ENCODE peak calls at places on chromosomes 3 and 15, in seven cellular contexts. D is Daoy, Y is stomach, B is neural crest cell, A is fibroblast of the conjunctiva, O is NCI-H1105 treated with DMSO at 0.1 percent for 48 hours, P is A549. X is an unnamed sample.

GRCh38 chr15:68416158-68416535 is 15.8 kb downstream of the ITGA11 start:
- DNase-seq in O (no peak), P (no peak), A (no peak), D (no peak), Y (no peak), B (no peak), X (no peak)

GRCh38 chr3:85304360-85304964 is 345.7 kb downstream of the CADM2 start:
- DNase-seq in O (peak; percentile 2), A (no peak), Y (no peak), D (no peak), P (peak; percentile 7), B (no peak), X (no peak)

GRCh38 chr3:59480486-59480995 is 430.7 kb upstream of the CFAP20DC start:
- DNase-seq in A (peak; percentile 33), B (no peak), P (no peak), D (peak; percentile 26), O (no peak), Y (no peak), X (peak; percentile 15)

GRCh38 chr3:184334470-184335158 is 2.8 kb upstream of the FAM131A start:
- DNase-seq in O (no peak), B (no peak), Y (no peak), D (peak; percentile 82), P (peak; percentile 48), A (no peak), X (no peak)

GRCh38 chr15:78308422-78309021 is 9.1 kb upstream of the SKIC8 start:
- DNase-seq in A (peak; percentile 55), O (peak; percentile 35), B (peak; percentile 89), D (peak; percentile 80), P (peak; percentile 77), Y (peak; percentile 79), X (no peak)

GRCh38 chr15:39624806-39625205 is 43.9 kb downstream of the THBS1 start:
- DNase-seq in O (no peak), B (no peak), P (no peak), D (peak; percentile 81), A (peak; percentile 41), Y (peak; percentile 39), X (peak; percentile 44)

GRCh38 chr15:28122038-28122949 is 23.2 kb upstream of the OCA2 start:
- DNase-seq in B (no peak), D (no peak), Y (no peak), O (no peak), A (no peak), P (no peak), X (no peak)

GRCh38 chr3:120022729-120023128 is 71.5 kb downstream of the GSK3B start:
- DNase-seq in D (peak; percentile 25), P (no peak), B (no peak), Y (no peak), A (no peak), O (no peak), X (no peak)

GRCh38 chr3:188649521-188649920 is 495.6 kb downstream of the LPP start:
- DNase-seq in Y (no peak), D (no peak), A (no peak), P (no peak), O (no peak), B (no peak), X (no peak)

GRCh38 chr3:47791193-47791855 is 9.6 kb upstream of the SMARCC1 start:
- DNase-seq in Y (no peak), P (no peak), D (no peak), B (no peak), O (no peak), A (no peak), X (no peak)

GRCh38 chr3:7877312-7877711 is 624.3 kb upstream of the LMCD1 start:
- DNase-seq in A (no peak), P (no peak), D (no peak), O (no peak), B (no peak), Y (no peak), X (no peak)

GRCh38 chr15:59148160-59148810 is 43.3 kb downstream of the CCNB2 start:
- DNase-seq in D (no peak), A (no peak), B (no peak), P (no peak), O (no peak), Y (no peak), X (no peak)

GRCh38 chr3:195385526-195385925 is 57.3 kb downstream of the ACAP2 start:
- DNase-seq in Y (no peak), A (no peak), B (no peak), D (peak; percentile 7), O (no peak), P (peak; percentile 15), X (no peak)

GRCh38 chr15:85407421-85408269 is 27.2 kb downstream of the AKAP13 start:
- DNase-seq in D (peak; percentile 82), Y (no peak), A (peak; percentile 57), B (no peak), P (peak; percentile 75), O (peak; percentile 40), X (peak; percentile 36)

GRCh38 chr3:54427951-54428871 is 305.9 kb downstream of the CACNA2D3 start:
- DNase-seq in Y (peak; percentile 45), D (peak; percentile 72), A (peak; percentile 81), O (peak; percentile 83), P (peak; percentile 65), B (peak; percentile 69), X (peak; percentile 49)

GRCh38 chr3:52318186-52318793 is 2.2 kb downstream of the DNAH1 start:
- DNase-seq in B (no peak), P (no peak), A (no peak), O (no peak), Y (peak; percentile 40), D (no peak), X (no peak)

GRCh38 chr3:79361748-79362378 is 405.9 kb downstream of the ROBO1 start:
- DNase-seq in P (peak; percentile 42), B (no peak), D (peak; percentile 25), A (peak; percentile 44), Y (no peak), O (peak; percentile 31), X (no peak)

GRCh38 chr3:173650596-173650995 is 253.1 kb downstream of the NLGN1 start:
- DNase-seq in B (no peak), D (no peak), P (no peak), Y (no peak), O (no peak), A (peak; percentile 5), X (no peak)

GRCh38 chr3:143974181-143974876 is 2.7 kb downstream of the DIPK2A start:
- DNase-seq in P (no peak), O (peak; percentile 35), B (no peak), A (no peak), Y (no peak), D (no peak), X (no peak)

GRCh38 chr3:40645883-40646282 is 121.1 kb downstream of the ZNF621 start:
- DNase-seq in B (no peak), Y (no peak), D (peak; percentile 48), O (no peak), A (no peak), P (no peak), X (peak; percentile 1)

GRCh38 chr15:71646767-71647478 is 163.4 kb upstream of the NR2E3 start:
- DNase-seq in Y (no peak), P (no peak), D (no peak), B (no peak), O (no peak), A (no peak), X (no peak)

GRCh38 chr15:82575335-82575734 is 35.1 kb upstream of the RPS17 start:
- DNase-seq in O (no peak), B (no peak), Y (no peak), P (no peak), A (no peak), D (no peak), X (no peak)

GRCh38 chr3:113096158-113096893 is 105.5 kb downstream of the GTPBP8 start:
- DNase-seq in D (no peak), A (peak; percentile 10), B (no peak), O (no peak), P (no peak), Y (no peak), X (no peak)

GRCh38 chr3:123098411-123099330 is 31.8 kb downstream of the PDIA5 start:
- DNase-seq in B (no peak), P (no peak), A (no peak), D (no peak), O (no peak), Y (no peak), X (no peak)

X was measured in smooth muscle cell of the brain vasculature.